ENCODE peak calls at places on chromosomes 7 and 10, in four cellular contexts. S is K562, H is H1, M is HepG2. E is an unnamed sample.

GRCh38 chr7:102912742-102913141 is at the start of gene LRRC17:
- DNase-seq in S (no peak), H (no peak), M (no peak), E (no peak)

GRCh38 chr10:96511044-96511945 is 2.4 kb downstream of the TLL2 start:
- DNase-seq in S (peak), H (peak), M (peak), E (no peak)

GRCh38 chr7:88758355-88759215 is 915 bp upstream of the ZNF804B start:
- DNase-seq in S (no peak), H (peak), M (no peak), E (no peak)

GRCh38 chr7:43303740-43304241 is 191.3 kb downstream of the HECW1 start:
- DNase-seq in S (no peak), H (no peak), M (no peak), E (no peak)

GRCh38 chr7:151187409-151188251 is 580 bp upstream of the ASB10 start:
- DNase-seq in S (no peak), H (no peak), M (no peak), E (no peak)

GRCh38 chr7:94656925-94657731 is 1.2 kb upstream of the SGCE start:
- DNase-seq in S (no peak), H (no peak), M (no peak), E (no peak)

GRCh38 chr10:51231754-51232153 is 157.5 kb downstream of the PRKG1 start:
- DNase-seq in S (no peak), H (no peak), M (no peak), E (no peak)

GRCh38 chr7:80608292-80608691 is 30.1 kb upstream of the CD36 start:
- DNase-seq in S (no peak), H (no peak), M (no peak), E (no peak)

GRCh38 chr7:5382281-5383041 is 41.2 kb downstream of the TNRC18 start:
- DNase-seq in S (peak), H (no peak), M (no peak), E (no peak)

GRCh38 chr10:106559442-106559841 is 605.1 kb downstream of the SORCS1 start:
- DNase-seq in S (no peak), H (no peak), M (no peak), E (no peak)

GRCh38 chr7:136114966-136115762 is 138.0 kb upstream of the MTPN start:
- DNase-seq in S (peak), H (peak), M (peak), E (no peak)

GRCh38 chr10:29841724-29842649 is 207.2 kb upstream of the SVIL start:
- DNase-seq in S (no peak), H (no peak), M (peak), E (no peak)

GRCh38 chr10:62637249-62638061 is 167.1 kb upstream of the ADO start:
- DNase-seq in S (no peak), H (no peak), M (peak), E (peak)

GRCh38 chr10:131817866-131818509 is 82.8 kb upstream of the PPP2R2D start:
- DNase-seq in S (no peak), H (no peak), M (no peak), E (no peak)

GRCh38 chr7:133815677-133816210 is 311.4 kb upstream of the LRGUK start:
- DNase-seq in S (no peak), H (no peak), M (peak), E (no peak)

GRCh38 chr7:85103352-85103751 is 83.5 kb downstream of the SEMA3D start:
- DNase-seq in S (no peak), H (no peak), M (no peak), E (no peak)

GRCh38 chr10:89086801-89087513 is 96.4 kb downstream of the FAS start:
- DNase-seq in S (no peak), H (peak), M (no peak), E (no peak)

GRCh38 chr10:119203006-119203405 is 4.4 kb upstream of the GRK5 start:
- DNase-seq in S (no peak), H (no peak), M (peak), E (no peak)

GRCh38 chr10:88728107-88728763 is 22.2 kb downstream of the LIPK start:
- DNase-seq in S (peak), H (peak), M (peak), E (no peak)

GRCh38 chr10:12768156-12768731 is 233.3 kb downstream of the CCDC3 start:
- DNase-seq in S (no peak), H (no peak), M (no peak), E (no peak)

GRCh38 chr10:4656576-4657194 is 169.3 kb upstream of the AKR1E2 start:
- DNase-seq in S (peak), H (no peak), M (peak), E (no peak)

GRCh38 chr7:133829336-133829897 is 297.7 kb upstream of the LRGUK start:
- DNase-seq in S (no peak), H (no peak), M (no peak), E (no peak)

GRCh38 chr10:623039-623438 is 66.4 kb downstream of the DIP2C start:
- DNase-seq in S (no peak), H (no peak), M (no peak), E (no peak)

GRCh38 chr10:10540383-10540782 is 477.3 kb upstream of the CELF2 start:
- DNase-seq in S (no peak), H (no peak), M (no peak), E (no peak)

GRCh38 chr10:99540673-99541531 is 8.2 kb downstream of the NKX2-3 start:
- DNase-seq in S (no peak), H (no peak), M (no peak), E (no peak)
- TF ChIP-seq EZH2 in S (no peak), H (peak), M (peak), E (no peak)

DNA sequence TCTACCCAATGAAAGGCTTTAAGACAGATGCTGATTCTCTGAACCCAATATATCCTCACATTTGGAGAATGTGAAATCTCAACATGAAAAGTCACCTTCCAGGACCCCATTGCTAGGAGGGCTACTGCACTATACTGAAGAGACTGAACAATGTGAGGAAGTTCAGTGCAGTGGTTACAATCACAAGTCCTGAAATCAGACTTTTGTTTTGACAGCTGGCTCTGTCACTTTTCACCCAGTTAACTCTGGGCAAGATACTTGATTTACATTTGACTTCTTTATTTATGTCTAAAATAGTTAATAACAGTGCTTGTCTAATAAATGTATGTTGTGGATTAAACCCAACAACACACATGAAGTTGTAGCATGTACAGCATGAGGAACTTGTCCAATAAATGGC is 14.8 kb upstream of the VWDE start:
- DNase-seq in S (no peak), H (no peak), M (no peak), E (no peak)
- TF ChIP-seq BRCA1 in S (no peak), H (no peak), M (no peak), E (no peak)

GRCh38 chr7:45179666-45180065 is 22.1 kb downstream of the RAMP3 start:
- DNase-seq in S (no peak), H (no peak), M (no peak), E (no peak)
- TF ChIP-seq EZH2 in S (no peak), H (no peak), M (no peak), E (no peak)

GRCh38 chr10:33129181-33129928 is 171.3 kb upstream of the ITGB1 start:
- DNase-seq in S (no peak), H (no peak), M (no peak), E (no peak)
- TF ChIP-seq BRCA1 in S (no peak), H (no peak), M (no peak), E (no peak)

GRCh38 chr7:100966542-100967291 is 2.6 kb upstream of the MUC12 start:
- DNase-seq in S (peak), H (no peak), M (no peak), E (no peak)
- TF ChIP-seq EZH2 in S (no peak), H (no peak), M (peak), E (no peak)

DNA sequence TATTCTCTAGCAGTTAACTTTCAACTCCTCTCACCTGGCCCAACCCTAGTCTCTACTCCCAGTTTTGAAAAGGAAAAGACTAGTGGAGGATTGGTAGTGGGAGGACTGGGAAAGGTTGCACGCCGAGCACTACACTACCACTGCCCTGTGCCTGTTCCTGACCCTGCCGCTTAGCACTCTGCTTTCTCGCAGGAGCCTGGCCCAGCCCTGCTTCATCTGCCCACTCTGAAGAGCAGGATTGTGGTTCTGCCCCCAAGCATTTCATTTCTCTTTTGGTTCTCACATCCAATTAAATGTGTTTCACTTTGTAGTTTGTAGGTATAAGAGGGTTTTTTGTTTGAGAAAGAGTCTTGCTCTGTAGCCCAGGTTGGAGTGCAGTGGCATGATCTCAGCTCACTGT is 31.5 kb upstream of the RBM20 start:
- DNase-seq in S (no peak), H (no peak), M (no peak), E (peak)
- TF ChIP-seq BRCA1 in S (no peak), H (no peak), M (no peak), E (no peak)